ENCODE peak calls at places on chromosomes 2 and 18, in four cellular contexts. S, N, H and J are unnamed samples.

GRCh38 chr2:118198268-118198667 is 110.0 kb downstream of the INSIG2 start:
- DNase-seq in H (no peak), S (no peak), N (no peak), J (no peak)

GRCh38 chr2:166924967-166925366 is 36.7 kb downstream of the XIRP2 start:
- DNase-seq in S (no peak), H (no peak), N (no peak), J (no peak)

GRCh38 chr2:71599038-71599437 is 145.7 kb downstream of the DYSF start:
- DNase-seq in S (no peak), N (no peak), H (no peak), J (no peak)

GRCh38 chr2:73987109-73987947 is 2.6 kb downstream of the TET3 start:
- DNase-seq in S (peak; percentile 48), H (peak; percentile 86), N (no peak), J (no peak)

GRCh38 chr2:239927424-239927981 is 97.6 kb downstream of the NDUFA10 start:
- DNase-seq in S (peak; percentile 82), H (peak; percentile 82), N (peak; percentile 54), J (peak; percentile 71)

GRCh38 chr2:7899923-7900322 is 781.9 kb upstream of the ID2 start:
- DNase-seq in H (no peak), S (no peak), N (no peak), J (no peak)

GRCh38 chr2:106020821-106021316 is 173.2 kb downstream of the UXS1 start:
- DNase-seq in S (no peak), N (no peak), H (no peak), J (no peak)

GRCh38 chr2:3759331-3759730 is 56.0 kb downstream of the DCDC2C start:
- DNase-seq in N (no peak), H (no peak), S (no peak), J (no peak)

GRCh38 chr2:131045925-131046579 is 47.2 kb downstream of the FAM168B start:
- DNase-seq in H (peak; percentile 84), N (no peak), S (no peak), J (no peak)

GRCh38 chr2:235827585-235827992 is 333.7 kb downstream of the AGAP1 start:
- DNase-seq in H (no peak), S (no peak), N (peak; percentile 41), J (no peak)

GRCh38 chr2:169640104-169640503 is 54.1 kb downstream of the CFAP210 start:
- DNase-seq in N (no peak), S (no peak), H (no peak), J (no peak)

GRCh38 chr18:58263055-58263732 is 219.2 kb downstream of the NEDD4L start:
- DNase-seq in H (no peak), S (no peak), N (no peak), J (no peak)

GRCh38 chr18:12271376-12272235 is 17.4 kb downstream of the CIDEA start:
- DNase-seq in N (peak; percentile 67), S (peak; percentile 91), H (peak; percentile 94), J (peak; percentile 60)

GRCh38 chr2:37892436-37893114 is 32.5 kb upstream of the RMDN2 start:
- DNase-seq in S (no peak), N (no peak), H (no peak), J (no peak)

GRCh38 chr2:1740714-1741584 is 3.4 kb downstream of the PXDN start:
- DNase-seq in H (peak; percentile 75), N (no peak), S (no peak), J (no peak)

GRCh38 chr2:8654041-8654440 is 27.8 kb upstream of the ID2 start:
- DNase-seq in N (no peak), S (no peak), H (no peak), J (no peak)

GRCh38 chr2:205680903-205681302 is 1.4 kb upstream of the NRP2 start:
- DNase-seq in S (no peak), N (no peak), H (no peak), J (no peak)

GRCh38 chr2:6314218-6314855 is 551.4 kb downstream of the CMPK2 start:
- DNase-seq in H (no peak), S (no peak), N (no peak), J (no peak)